ENCODE peak calls at places on chromosomes 2 and 18, in five cellular contexts. I, V, N, R and M are unnamed samples.
A peak's percentile ranks its signal among the peaks of the same experiment; 100 is the strongest.

GRCh38 chr2:19098467-19099160 is 259.8 kb downstream of the OSR1 start:
- DNase-seq in N (no peak), R (no peak), I (no peak), V (no peak), M (no peak)

GRCh38 chr2:43210467-43211303 is 15.7 kb downstream of the ZFP36L2 start:
- DNase-seq in V (peak; percentile 48), I (peak; percentile 70), R (no peak), N (peak; percentile 82), M (no peak)

GRCh38 chr2:163341426-163341825 is 394.4 kb downstream of the FIGN start:
- DNase-seq in V (no peak), I (no peak), R (no peak), N (no peak), M (no peak)

GRCh38 chr2:39730685-39731302 is 48.3 kb downstream of the THUMPD2 start:
- DNase-seq in R (no peak), I (no peak), N (no peak), V (peak; percentile 51), M (peak; percentile 39)

GRCh38 chr18:68627812-68628211 is 87.1 kb downstream of the TMX3 start:
- DNase-seq in V (no peak), R (no peak), I (no peak), N (no peak), M (no peak)

GRCh38 chr18:48806551-48807261 is 144.1 kb downstream of the SMAD7 start:
- DNase-seq in N (peak; percentile 46), R (no peak), I (peak; percentile 13), V (peak; percentile 48), M (no peak)

GRCh38 chr2:36562973-36563532 is 34.9 kb downstream of the FEZ2 start:
- DNase-seq in N (no peak), V (no peak), I (no peak), R (no peak), M (no peak)

GRCh38 chr18:74281011-74281638 is 10.6 kb downstream of the CYB5A start:
- DNase-seq in V (peak; percentile 82), R (no peak), N (no peak), I (no peak), M (peak; percentile 57)

GRCh38 chr18:75473316-75473715 is 45.8 kb upstream of the SMIM21 start:
- DNase-seq in N (no peak), V (no peak), I (no peak), R (no peak), M (no peak)

GRCh38 chr2:47237375-47238357 is 82.6 kb upstream of the STPG4 start:
- DNase-seq in N (no peak), I (no peak), R (no peak), V (no peak), M (no peak)

GRCh38 chr2:8488001-8488738 is 193.7 kb upstream of the ID2 start:
- DNase-seq in N (peak; percentile 45), I (no peak), R (peak; percentile 51), V (no peak), M (peak; percentile 36)

GRCh38 chr2:241966671-241967070 is 97.1 kb downstream of the RTP5 start:
- DNase-seq in N (no peak), V (no peak), R (no peak), I (no peak), M (no peak)

GRCh38 chr2:100234141-100234540 is 88.2 kb downstream of the LONRF2 start:
- DNase-seq in I (no peak), V (no peak), R (no peak), N (no peak), M (no peak)

GRCh38 chr2:165390875-165391274 is 78.6 kb upstream of the CSRNP3 start:
- DNase-seq in V (no peak), R (no peak), I (no peak), N (no peak), M (no peak)

GRCh38 chr2:33214436-33214835 is 262.0 kb upstream of the RASGRP3 start:
- DNase-seq in V (no peak), R (no peak), N (no peak), I (peak; percentile 74), M (no peak)

GRCh38 chr2:68637047-68637446 is 6.3 kb upstream of the PROKR1 start:
- DNase-seq in I (no peak), R (no peak), N (no peak), V (no peak), M (peak; percentile 40)

GRCh38 chr2:237922641-237923361 is 44.0 kb upstream of the UBE2F start:
- DNase-seq in R (no peak), I (no peak), V (peak; percentile 55), N (peak; percentile 72), M (no peak)

GRCh38 chr2:95121495-95122196 is at the start of gene MRPS5:
- DNase-seq in I (peak; percentile 89), V (peak; percentile 93), N (peak; percentile 87), R (peak; percentile 81), M (peak; percentile 92)

GRCh38 chr2:64114063-64114911 is 29.9 kb downstream of the PELI1 start:
- DNase-seq in N (no peak), V (peak; percentile 57), R (no peak), I (no peak), M (no peak)

GRCh38 chr18:44569391-44570055 is 111.2 kb upstream of the SETBP1 start:
- DNase-seq in N (no peak), V (no peak), R (no peak), I (no peak), M (no peak)

GRCh38 chr18:79982736-79983135 is 5.6 kb downstream of the TXNL4A start:
- DNase-seq in I (no peak), N (no peak), V (no peak), R (no peak), M (no peak)

GRCh38 chr2:38665854-38666577 is at the start of gene GALM:
- DNase-seq in R (peak; percentile 18), N (peak; percentile 92), I (peak; percentile 82), V (peak; percentile 96), M (peak; percentile 93)

GRCh38 chr2:150630587-150631235 is 143.2 kb upstream of the RND3 start:
- DNase-seq in I (no peak), V (no peak), R (no peak), N (no peak), M (peak; percentile 54)

GRCh38 chr2:27320958-27321543 is 1.8 kb downstream of the MPV17 start:
- DNase-seq in V (peak; percentile 89), I (peak; percentile 64), R (no peak), N (peak; percentile 86), M (peak; percentile 19)

GRCh38 chr2:71926098-71926466 is 221.6 kb downstream of the CYP26B1 start:
- DNase-seq in N (no peak), V (peak; percentile 35), R (no peak), I (no peak), M (no peak)

GRCh38 chr18:79943608-79944125 is 7.8 kb downstream of the SLC66A2 start:
- DNase-seq in R (no peak), V (no peak), I (no peak), N (peak; percentile 55), M (no peak)

GRCh38 chr2:221314786-221315185 is 257.3 kb downstream of the EPHA4 start:
- DNase-seq in I (no peak), V (no peak), R (no peak), N (no peak), M (no peak)

GRCh38 chr2:168246483-168247340 is 683 bp downstream of the STK39 start:
- DNase-seq in I (peak; percentile 87), N (peak; percentile 76), V (peak; percentile 82), R (peak; percentile 68), M (peak; percentile 70)

GRCh38 chr2:36596397-36596796 is 1.6 kb downstream of the FEZ2 start:
- DNase-seq in N (no peak), I (no peak), V (no peak), R (no peak), M (no peak)

GRCh38 chr2:226985227-226985946 is 149.5 kb downstream of the RHBDD1 start:
- DNase-seq in I (no peak), N (no peak), V (peak; percentile 69), R (no peak), M (peak; percentile 69)

GRCh38 chr18:34345738-34346137 is 121.0 kb upstream of the NOL4 start:
- DNase-seq in I (no peak), V (no peak), R (no peak), N (no peak), M (no peak)

GRCh38 chr2:10534514-10535250 is 86.6 kb upstream of the ODC1 start:
- DNase-seq in R (no peak), I (no peak), V (no peak), N (peak; percentile 55), M (no peak)

GRCh38 chr2:149743842-149744468 is 156.4 kb upstream of the MMADHC start:
- DNase-seq in N (no peak), V (no peak), R (no peak), I (no peak), M (no peak)

GRCh38 chr2:74179063-74179865 is 585 bp upstream of the MOB1A start:
- DNase-seq in R (no peak), V (no peak), I (no peak), N (no peak), M (peak; percentile 49)
- H3K4me1 ChIP-seq in R (peaks cover 38% of the 10 kb centered on the region), V (no peaks in the 10 kb centered on the region), I (peaks cover 19% of the 10 kb centered on the region), N (no peaks in the 10 kb centered on the region), M (peaks cover 7% of the 10 kb centered on the region)

GRCh38 chr2:219248845-219249202 is 3.5 kb downstream of the STK16 start:
- DNase-seq in R (no peak), I (no peak), V (no peak), N (no peak), M (no peak)
- H3K4me1 ChIP-seq in R (peaks cover 78% of the 10 kb centered on the region), I (peaks cover 95% of the 10 kb centered on the region), V (peaks cover 21% of the 10 kb centered on the region), N (no peaks in the 10 kb centered on the region), M (peaks cover 7% of the 10 kb centered on the region)

GRCh38 chr2:24496959-24497358 is 5.9 kb downstream of the NCOA1 start:
- DNase-seq in I (no peak), V (no peak), R (no peak), N (no peak), M (no peak)

GRCh38 chr2:24497685-24498084 is 6.6 kb downstream of the NCOA1 start:
- DNase-seq in V (no peak), N (no peak), I (no peak), R (no peak), M (no peak)

GRCh38 chr2:24505534-24505933 is 14.5 kb downstream of the NCOA1 start:
- DNase-seq in V (no peak), R (no peak), I (no peak), N (no peak), M (no peak)

GRCh38 chr2:24498121-24498520 is 7.1 kb downstream of the NCOA1 start:
- DNase-seq in I (no peak), V (no peak), N (no peak), R (no peak), M (no peak)

DNA sequence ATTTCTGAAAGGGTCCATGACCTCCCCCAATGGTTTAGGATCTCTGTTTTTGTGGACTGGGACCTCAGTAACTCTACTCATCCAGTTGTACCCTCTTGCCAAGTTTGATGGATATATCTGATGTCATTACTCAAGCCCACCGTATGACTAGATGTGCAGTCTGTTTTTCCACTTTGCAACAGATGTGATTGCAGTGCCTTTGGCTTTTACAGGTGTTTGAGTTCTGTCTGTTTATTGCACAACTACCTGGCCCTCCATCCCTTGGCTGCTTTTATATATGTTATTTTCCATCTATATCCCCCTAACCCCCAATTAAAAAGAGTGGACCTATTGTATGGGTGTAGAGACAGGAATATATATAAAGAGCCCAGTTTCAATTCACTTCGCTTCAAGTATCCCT is 10.8 kb downstream of the NCOA1 start:
- DNase-seq in N (no peak), V (no peak), R (no peak), I (no peak), M (no peak)
- H3K4me1 ChIP-seq in N (no peaks in the 10 kb centered on the region), V (peaks cover 5% of the 10 kb centered on the region), R (peaks cover 6% of the 10 kb centered on the region), I (no peaks in the 10 kb centered on the region), M (no peaks in the 10 kb centered on the region)

GRCh38 chr2:67318014-67318413 is 79.1 kb upstream of the ETAA1 start:
- DNase-seq in V (no peak), R (no peak), I (no peak), N (no peak), M (peak; percentile 10)
- H3K4me1 ChIP-seq in V (no peaks in the 10 kb centered on the region), R (no peaks in the 10 kb centered on the region), I (no peaks in the 10 kb centered on the region), N (no peaks in the 10 kb centered on the region), M (peaks cover 30% of the 10 kb centered on the region)